ENCODE peak calls at places on chromosome X, in eight cellular contexts. K, H, C, R, N, O, B and J are unnamed samples.

GRCh38 chrX:97267376-97267775 is 383.7 kb downstream of the RPA4 start:
- DNase-seq in R (no peak), C (no peak), N (no peak), B (peak), H (no peak), K (no peak), O (no peak), J (no peak)

GRCh38 chrX:137430984-137431475 is 134.9 kb upstream of the ZIC3 start:
- DNase-seq in K (no peak), R (no peak), B (no peak), O (no peak), N (no peak), H (no peak), C (no peak), J (no peak)

GRCh38 chrX:45200741-45201234 is at the start of gene DIPK2B:
- DNase-seq in B (no peak), N (no peak), O (no peak), R (no peak), H (peak), K (no peak), C (no peak), J (no peak)

GRCh38 chrX:10099411-10099810 is 57.4 kb upstream of the CLCN4 start:
- DNase-seq in K (no peak), B (no peak), N (no peak), O (no peak), H (no peak), R (no peak), C (no peak), J (no peak)

GRCh38 chrX:44881549-44881948 is 8.6 kb downstream of the KDM6A start:
- DNase-seq in N (no peak), O (no peak), K (no peak), R (no peak), C (no peak), H (no peak), B (no peak), J (no peak)

GRCh38 chrX:37380920-37381319 is 31.8 kb downstream of the PRRG1 start:
- DNase-seq in B (peak), N (peak), R (no peak), H (peak), C (no peak), K (peak), O (peak), J (peak)

GRCh38 chrX:11382935-11383334 is 89.7 kb downstream of the AMELX start:
- DNase-seq in C (no peak), B (peak), R (no peak), H (no peak), K (no peak), O (no peak), N (no peak), J (no peak)

GRCh38 chrX:132876509-132876837 is 82.0 kb downstream of the HS6ST2 start:
- DNase-seq in O (no peak), K (no peak), R (no peak), B (no peak), C (no peak), N (no peak), H (no peak), J (no peak)

GRCh38 chrX:139642241-139642927 is 65.6 kb downstream of the MCF2 start:
- DNase-seq in R (no peak), K (no peak), N (no peak), C (no peak), B (peak), O (no peak), H (no peak), J (no peak)

GRCh38 chrX:63434665-63435064 is 83.5 kb upstream of the SPIN4 start:
- DNase-seq in H (no peak), K (no peak), C (no peak), R (peak), B (peak), O (peak), N (no peak), J (peak)

GRCh38 chrX:54446084-54446483 is 5.9 kb downstream of the TSR2 start:
- DNase-seq in O (no peak), N (no peak), K (no peak), R (no peak), B (no peak), C (no peak), H (no peak), J (no peak)

GRCh38 chrX:2272337-2272736 is 228.4 kb downstream of the DHRSX start:
- DNase-seq in R (no peak), B (no peak), N (no peak), H (no peak), C (no peak), O (no peak), K (no peak), J (no peak)

GRCh38 chrX:9957743-9958142 is 9.4 kb upstream of the CLDN34 start:
- DNase-seq in N (no peak), R (no peak), O (no peak), H (no peak), K (no peak), C (no peak), B (no peak), J (no peak)

GRCh38 chrX:109843963-109844751 is 111.1 kb upstream of the ACSL4 start:
- DNase-seq in N (no peak), O (no peak), C (no peak), R (no peak), K (no peak), B (no peak), H (no peak), J (no peak)

GRCh38 chrX:153971632-153972367 is at the start of gene HCFC1:
- DNase-seq in O (peak), B (peak), N (peak), K (no peak), R (peak), C (peak), H (peak), J (peak)

GRCh38 chrX:1086444-1087409 is 125.7 kb downstream of the CRLF2 start:
- DNase-seq in R (no peak), O (peak), K (peak), B (peak), H (no peak), C (no peak), N (no peak), J (peak)

GRCh38 chrX:55109304-55109703 is 20.5 kb downstream of the PAGE2 start:
- DNase-seq in C (no peak), O (no peak), B (no peak), R (no peak), N (no peak), H (no peak), K (no peak), J (no peak)

GRCh38 chrX:135625995-135626394 is 87.4 kb upstream of the CT45A1 start:
- DNase-seq in B (peak), C (no peak), K (no peak), H (no peak), R (no peak), O (peak), N (no peak), J (no peak)

DNA sequence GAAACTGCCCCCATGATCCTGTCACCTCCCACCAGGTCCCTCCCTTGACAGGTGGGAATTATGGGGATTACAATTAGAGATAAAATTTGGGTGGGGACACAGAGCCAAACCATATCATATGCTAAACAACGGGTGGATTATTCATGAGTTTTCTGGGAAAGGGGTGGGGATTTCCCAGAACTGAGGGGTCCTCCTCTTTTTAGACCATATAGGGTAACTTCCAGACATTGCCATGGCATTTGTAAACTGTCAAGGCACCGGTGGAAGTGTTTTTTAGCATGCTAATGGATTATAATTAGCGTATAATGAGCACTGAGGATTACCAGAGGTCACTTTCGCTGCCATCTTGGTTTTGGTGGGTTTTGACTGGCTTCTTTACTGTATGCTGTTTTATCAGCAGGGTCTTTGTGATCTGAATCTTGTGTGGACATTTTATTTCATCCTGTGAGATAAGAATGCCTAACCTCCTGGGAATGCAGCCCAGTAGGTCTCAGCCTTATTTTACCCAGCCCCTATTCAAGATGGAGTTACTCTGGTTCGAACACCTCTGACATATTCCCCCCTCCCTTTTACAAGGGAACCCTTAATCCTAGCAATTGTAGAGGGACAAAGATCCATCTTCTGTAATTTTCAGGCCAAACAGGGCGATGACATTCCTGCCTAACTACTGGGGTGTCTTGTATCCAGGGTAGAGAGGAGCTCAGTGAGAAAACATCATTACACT is 27.5 kb upstream of the ZNF81 start:
- DNase-seq in N (no peak), C (no peak), H (no peak), K (no peak), B (no peak), R (no peak), O (no peak), J (no peak)
- TF ChIP-seq CTCF in N (no peak), C (no peak), H (no peak), K (no peak), B (no peak), R (no peak), O (no peak), J (no peak)

GRCh38 chrX:23662853-23663252 is 4.4 kb upstream of the PRDX4 start:
- DNase-seq in K (peak), O (no peak), H (no peak), B (peak), R (no peak), N (no peak), C (no peak), J (no peak)

GRCh38 chrX:23668335-23668734 is 1.0 kb downstream of the PRDX4 start:
- DNase-seq in C (no peak), N (no peak), R (no peak), B (no peak), O (no peak), H (no peak), K (no peak), J (no peak)

GRCh38 chrX:23667239-23668177 is at the start of gene PRDX4:
- DNase-seq in N (peak), B (peak), K (peak), C (peak), H (peak), R (peak), O (peak), J (peak)

GRCh38 chrX:23662187-23662586 is 5.1 kb upstream of the PRDX4 start:
- DNase-seq in C (no peak), B (no peak), H (no peak), O (no peak), R (no peak), K (no peak), N (no peak), J (no peak)

DNA sequence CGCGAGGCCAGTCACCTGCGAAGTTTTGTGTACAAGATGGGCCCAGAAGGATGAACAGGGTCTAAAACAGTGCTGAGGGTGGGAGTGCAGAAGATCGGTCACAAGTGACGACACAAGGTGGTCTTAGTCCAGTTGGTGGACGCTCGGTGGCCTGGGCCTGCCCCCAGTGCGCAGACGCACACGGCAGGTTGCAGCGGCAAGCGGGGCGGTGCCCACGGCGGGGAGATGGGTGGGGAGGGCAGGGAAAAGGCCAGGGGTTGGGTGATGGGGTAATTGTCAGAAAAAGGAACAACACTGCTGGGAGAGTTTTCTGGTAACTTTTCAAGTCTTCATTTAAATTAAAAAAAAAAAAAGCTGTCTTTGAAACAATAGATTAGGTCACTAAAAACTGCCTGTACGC is 1.0 kb upstream of the PRDX4 start:
- DNase-seq in R (no peak), H (no peak), O (no peak), C (peak), K (no peak), B (no peak), N (no peak), J (no peak)
- H3K4me3 ChIP-seq in R (no peak), H (no peak), O (no peak), C (no peak), K (no peak), B (no peak), N (no peak), J (no peak)

DNA sequence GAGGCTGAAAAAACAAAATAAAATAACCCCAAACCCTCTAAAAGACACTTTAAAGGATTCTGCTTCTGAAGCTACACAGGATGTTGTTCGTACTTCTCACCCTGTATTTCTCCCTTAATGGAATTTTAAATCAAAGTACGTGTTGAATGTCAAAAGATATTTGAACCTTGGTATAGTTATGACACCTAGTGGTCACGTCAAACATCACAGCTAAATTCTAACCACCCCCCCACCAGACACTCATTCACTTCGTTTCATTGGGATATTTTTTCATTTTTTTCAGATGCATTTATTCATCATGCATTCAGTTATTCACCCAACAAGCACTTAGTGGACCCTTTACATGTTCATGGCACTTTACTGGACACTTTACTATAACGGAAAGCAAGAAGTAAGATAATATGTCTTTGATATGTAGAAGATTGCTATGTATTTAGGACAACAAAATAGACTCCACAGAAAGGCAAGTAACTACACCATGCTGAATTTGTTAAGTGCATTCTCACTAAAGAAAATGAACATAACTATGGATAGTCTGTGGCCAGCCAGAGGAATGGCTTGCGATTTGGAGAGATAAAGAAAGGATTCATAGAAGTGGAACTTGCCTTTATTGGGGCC is 62.5 kb upstream of the GPR174 start:
- DNase-seq in H (peak), C (no peak), B (peak), O (no peak), R (no peak), K (no peak), N (peak), J (no peak)
- TF ChIP-seq CTCF in H (peak), C (peak), B (peak), O (peak), R (peak), K (peak), N (peak), J (peak)

GRCh38 chrX:102950908-102951866 is 14.1 kb downstream of the RAB40AL start:
- DNase-seq in K (no peak), H (peak), O (peak), C (no peak), B (peak), R (peak), N (peak), J (peak)
- H3K4me3 ChIP-seq in K (no peak), H (no peak), O (no peak), C (peak), B (no peak), R (no peak), N (peak), J (no peak)

DNA sequence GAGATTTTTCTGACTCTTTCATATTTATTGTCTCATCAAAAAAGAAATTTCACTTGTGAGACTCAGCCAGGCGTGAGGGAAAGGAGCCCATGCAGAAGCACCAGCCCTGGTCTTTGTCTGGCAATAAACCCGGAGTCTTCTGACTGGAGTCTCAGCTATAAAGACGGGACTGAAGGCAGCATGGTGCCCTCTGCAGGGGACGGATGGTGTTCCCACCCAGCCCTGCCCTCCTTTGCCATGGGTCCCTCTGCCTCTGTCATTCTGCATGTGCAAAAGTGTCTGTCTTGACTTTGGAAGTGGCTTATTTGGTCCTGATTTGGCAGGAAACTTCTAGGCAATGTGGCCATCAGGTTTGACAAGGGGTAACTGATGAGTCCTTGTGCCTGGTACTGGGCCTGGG is 14.3 kb downstream of the ZNF185 start:
- DNase-seq in O (no peak), R (no peak), H (no peak), N (no peak), B (no peak), C (no peak), K (no peak), J (no peak)
- TF ChIP-seq CTCF in O (no peak), R (no peak), H (no peak), N (no peak), B (no peak), C (no peak), K (no peak), J (no peak)

DNA sequence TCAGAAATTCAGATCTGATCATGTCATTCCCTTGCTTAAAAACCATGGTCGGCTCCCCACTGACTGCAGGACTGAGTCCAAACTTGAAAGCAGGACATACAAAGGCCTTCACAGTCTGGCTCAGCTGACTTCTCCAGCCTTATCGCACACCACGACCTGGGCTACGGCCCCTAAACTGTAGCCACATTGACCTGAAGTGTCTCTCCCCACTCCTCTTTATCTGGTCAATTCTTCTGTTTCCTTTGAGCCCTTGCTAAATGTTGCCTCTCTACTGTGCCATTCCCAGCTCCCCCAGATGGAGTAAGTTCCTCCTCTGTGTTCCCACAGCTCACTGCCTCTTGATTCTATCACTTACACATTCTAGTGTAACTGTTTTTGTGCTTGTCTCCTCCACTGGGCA is 60.5 kb upstream of the CITED1 start:
- DNase-seq in N (no peak), H (no peak), K (no peak), R (no peak), B (no peak), C (no peak), O (no peak), J (no peak)
- H3K4me3 ChIP-seq in N (no peak), H (no peak), K (no peak), R (no peak), B (no peak), C (no peak), O (no peak), J (no peak)